ENCODE peak calls at places on chromosomes 4 and X, in five cellular contexts. One of them, this sample, is unnamed. For H3K36me3, the result is how much of the 10 kb centered on the place peaks cover.

GRCh38 chr4:47465008-47465407 is 1.5 kb upstream of the COMMD8 start:
- DNase-seq in trophoblast cell: no peak
- DNase-seq in mesenchymal stem cell: no peak
- DNase-seq in IMR-90: no peak
- DNase-seq in H1: no peak
- DNase-seq in this sample: no peak

GRCh38 chr4:86957214-86957613 is 22.4 kb downstream of the AFF1 start:
- DNase-seq in mesenchymal stem cell: peak
- DNase-seq in H1: no peak
- DNase-seq in trophoblast cell: peak
- DNase-seq in IMR-90: peak
- DNase-seq in this sample: no peak

GRCh38 chr4:42371306-42372063 is 25.8 kb upstream of the SHISA3 start:
- DNase-seq in mesenchymal stem cell: peak
- DNase-seq in trophoblast cell: peak
- DNase-seq in H1: no peak
- DNase-seq in IMR-90: peak
- DNase-seq in this sample: no peak

GRCh38 chrX:30875957-30876356 is 13.1 kb downstream of the TAB3 start:
- DNase-seq in IMR-90: peak
- DNase-seq in H1: no peak
- DNase-seq in trophoblast cell: peak
- DNase-seq in mesenchymal stem cell: peak
- DNase-seq in this sample: no peak

GRCh38 chr4:153464068-153464467 is 2.1 kb upstream of the TMEM131L start:
- DNase-seq in H1: no peak
- DNase-seq in trophoblast cell: no peak
- DNase-seq in IMR-90: peak
- DNase-seq in mesenchymal stem cell: peak
- DNase-seq in this sample: no peak

GRCh38 chr4:98663226-98664006 is 5.0 kb upstream of the TSPAN5 start:
- DNase-seq in trophoblast cell: no peak
- DNase-seq in IMR-90: no peak
- DNase-seq in mesenchymal stem cell: no peak
- DNase-seq in H1: no peak
- DNase-seq in this sample: no peak

GRCh38 chrX:37755073-37755472 is 24.8 kb upstream of the CYBB start:
- DNase-seq in H1: no peak
- DNase-seq in trophoblast cell: no peak
- DNase-seq in IMR-90: no peak
- DNase-seq in mesenchymal stem cell: no peak
- DNase-seq in this sample: no peak

GRCh38 chrX:72554448-72555140 is 18.0 kb downstream of the HDAC8 start:
- DNase-seq in IMR-90: no peak
- DNase-seq in mesenchymal stem cell: peak
- DNase-seq in trophoblast cell: no peak
- DNase-seq in H1: peak
- DNase-seq in this sample: peak

GRCh38 chr4:143253156-143253555 is 68.4 kb downstream of the USP38 start:
- DNase-seq in H1: no peak
- DNase-seq in mesenchymal stem cell: no peak
- DNase-seq in trophoblast cell: no peak
- DNase-seq in IMR-90: no peak
- DNase-seq in this sample: no peak

GRCh38 chrX:17072726-17073125 is 126.3 kb downstream of the REPS2 start:
- DNase-seq in H1: no peak
- DNase-seq in IMR-90: no peak
- DNase-seq in trophoblast cell: no peak
- DNase-seq in mesenchymal stem cell: no peak
- DNase-seq in this sample: no peak

GRCh38 chr4:24032371-24032989 is 142.6 kb upstream of the PPARGC1A start:
- DNase-seq in IMR-90: peak
- DNase-seq in H1: no peak
- DNase-seq in mesenchymal stem cell: peak
- DNase-seq in trophoblast cell: no peak
- DNase-seq in this sample: no peak

GRCh38 chrX:107825698-107826285 is at the start of gene MID2:
- DNase-seq in mesenchymal stem cell: peak
- DNase-seq in trophoblast cell: peak
- DNase-seq in H1: no peak
- DNase-seq in IMR-90: no peak
- DNase-seq in this sample: peak

GRCh38 chr4:97370581-97370980 is 772.7 kb downstream of the STPG2 start:
- DNase-seq in trophoblast cell: no peak
- DNase-seq in IMR-90: no peak
- DNase-seq in H1: no peak
- DNase-seq in mesenchymal stem cell: no peak
- DNase-seq in this sample: no peak

DNA sequence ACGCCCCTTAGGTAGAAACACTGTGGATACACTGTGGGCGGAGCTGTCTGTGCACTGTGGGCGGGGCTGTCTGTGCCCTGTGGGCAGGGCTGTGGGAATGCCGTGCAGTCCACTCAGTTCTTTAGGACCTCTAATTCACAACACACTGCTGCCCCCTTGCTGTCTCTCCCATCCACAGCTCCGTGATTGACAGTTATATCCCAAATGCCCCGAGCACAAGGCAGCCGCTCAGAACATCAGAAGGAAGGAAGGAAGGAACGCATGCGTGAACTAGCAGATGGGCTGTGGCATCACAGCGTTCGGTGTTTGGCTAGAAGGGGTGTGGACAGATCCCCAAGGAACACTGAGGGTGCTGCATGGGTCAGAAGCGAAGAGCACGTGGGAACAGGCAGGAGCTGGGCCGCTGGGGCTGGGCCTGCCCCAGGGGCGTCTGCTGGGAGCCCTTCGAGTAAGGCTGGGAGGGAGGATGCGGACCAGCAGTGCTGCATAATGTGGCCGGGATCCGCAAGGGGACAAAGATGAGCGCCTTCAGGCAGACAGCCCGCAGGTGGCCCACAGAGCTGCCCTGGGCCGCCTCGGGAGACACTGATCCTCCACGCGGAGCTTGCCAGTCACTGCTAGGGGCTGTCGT is 29.8 kb downstream of the ACOX3 start:
- DNase-seq in IMR-90: peak
- DNase-seq in mesenchymal stem cell: peak
- DNase-seq in H1: peak
- DNase-seq in trophoblast cell: peak
- DNase-seq in this sample: peak
- H3K36me3 ChIP-seq in IMR-90: under half
- H3K36me3 ChIP-seq in mesenchymal stem cell: half or more
- H3K36me3 ChIP-seq in H1: under half
- H3K36me3 ChIP-seq in trophoblast cell: under half
- H3K36me3 ChIP-seq in this sample: under half

DNA sequence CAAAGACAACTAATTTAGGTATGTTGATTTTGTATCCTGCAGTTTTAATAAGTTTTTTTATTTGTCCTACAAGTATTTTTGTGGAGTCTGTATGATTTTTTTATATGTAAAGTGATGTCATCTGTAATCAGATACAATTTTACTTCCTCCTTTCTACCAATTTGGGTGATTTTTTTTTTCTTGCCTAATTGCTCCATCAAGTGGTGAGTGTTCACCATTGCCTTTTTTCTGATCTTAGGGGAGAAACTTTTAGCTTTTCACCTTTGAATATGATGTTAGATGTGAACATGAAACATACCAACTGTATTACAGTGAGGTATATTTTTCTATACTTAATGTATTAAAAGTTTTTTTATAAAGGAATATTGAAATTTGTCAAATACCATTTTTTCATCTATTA is 362.3 kb downstream of the PABPC4L start:
- DNase-seq in H1: no peak
- DNase-seq in mesenchymal stem cell: no peak
- DNase-seq in IMR-90: peak
- DNase-seq in trophoblast cell: no peak
- DNase-seq in this sample: no peak
- H3K23ac ChIP-seq in H1: no peak
- H3K23ac ChIP-seq in mesenchymal stem cell: no peak
- H3K23ac ChIP-seq in IMR-90: no peak
- H3K23ac ChIP-seq in trophoblast cell: no peak
- H3K23ac ChIP-seq in this sample: no peak

DNA sequence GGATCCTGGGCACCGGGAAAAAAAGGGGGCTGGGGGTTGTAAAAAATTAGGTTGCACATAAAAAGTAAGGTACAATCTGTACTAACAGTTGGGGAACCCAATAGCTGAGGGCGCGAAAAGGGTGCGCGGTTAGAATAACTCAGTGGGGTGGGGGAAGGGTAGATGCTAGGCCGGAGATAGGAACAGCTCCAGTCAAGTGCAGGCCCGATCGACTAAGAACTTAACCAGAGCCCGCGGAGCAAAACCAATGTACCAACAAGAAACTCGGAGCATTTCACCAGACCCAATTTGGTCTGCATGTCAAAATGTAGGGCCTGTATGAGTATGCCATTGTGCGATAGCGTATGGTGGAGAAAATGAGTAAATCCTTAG is 1.3 kb downstream of the HNRNPD start:
- DNase-seq in H1: no peak
- DNase-seq in IMR-90: peak
- DNase-seq in mesenchymal stem cell: peak
- DNase-seq in trophoblast cell: no peak
- DNase-seq in this sample: no peak
- H2AK5ac ChIP-seq in H1: no peak
- H2AK5ac ChIP-seq in IMR-90: no peak
- H2AK5ac ChIP-seq in mesenchymal stem cell: no peak
- H2AK5ac ChIP-seq in trophoblast cell: no peak
- H2AK5ac ChIP-seq in this sample: no peak

DNA sequence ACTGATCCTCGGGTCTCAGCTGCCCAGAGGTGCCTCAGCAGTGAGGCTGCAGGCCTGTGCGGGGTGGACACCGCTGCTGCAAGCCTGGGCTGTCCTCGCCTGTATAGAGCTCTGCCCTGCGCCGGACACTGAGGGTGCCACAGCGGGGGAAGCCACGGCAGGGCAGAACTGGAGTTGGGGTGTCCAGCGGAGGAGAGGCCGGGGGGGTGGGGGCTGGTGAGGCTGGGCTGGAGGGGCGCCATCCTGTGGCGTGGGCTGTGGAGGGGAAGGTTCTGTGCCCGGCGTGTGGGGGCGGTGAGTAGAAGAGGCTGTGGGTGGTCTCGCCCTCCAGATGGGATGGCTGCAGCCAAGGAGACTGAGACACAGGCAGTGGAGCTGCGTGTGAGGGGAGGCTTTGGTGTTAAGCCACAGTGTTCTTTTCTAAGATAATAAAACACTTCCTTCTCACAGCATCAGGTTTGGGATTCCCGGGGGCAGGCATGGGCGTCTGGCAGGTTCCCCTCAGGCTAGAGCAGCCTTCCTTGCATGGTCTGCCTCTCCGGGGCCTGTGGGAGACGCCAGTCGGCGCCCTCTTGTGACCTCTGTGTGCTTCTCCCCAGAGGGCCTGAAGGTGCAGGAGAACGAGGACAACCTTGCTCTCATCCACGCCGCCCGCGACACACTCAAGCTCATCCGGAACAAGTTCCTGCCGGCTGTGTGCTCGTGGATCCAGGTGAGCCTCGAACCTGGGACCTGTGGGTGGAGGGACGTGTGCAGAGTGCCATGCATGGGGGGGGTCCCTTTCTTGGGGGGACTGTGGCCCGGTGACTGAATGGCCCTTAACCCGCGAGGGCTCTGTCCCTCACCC is 7.4 kb downstream of the UVSSA start:
- DNase-seq in H1: no peak
- DNase-seq in trophoblast cell: no peak
- DNase-seq in IMR-90: no peak
- DNase-seq in mesenchymal stem cell: no peak
- DNase-seq in this sample: no peak
- H3K36me3 ChIP-seq in H1: under half
- H3K36me3 ChIP-seq in trophoblast cell: half or more
- H3K36me3 ChIP-seq in IMR-90: under half
- H3K36me3 ChIP-seq in mesenchymal stem cell: half or more
- H3K36me3 ChIP-seq in this sample: under half

GRCh38 chrX:25022499-25023325 is 6.9 kb upstream of the ARX start:
- DNase-seq in IMR-90: no peak
- DNase-seq in H1: no peak
- DNase-seq in mesenchymal stem cell: no peak
- DNase-seq in trophoblast cell: no peak
- DNase-seq in this sample: no peak

GRCh38 chrX:25021132-25021498 is 5.3 kb upstream of the ARX start:
- DNase-seq in H1: no peak
- DNase-seq in mesenchymal stem cell: no peak
- DNase-seq in trophoblast cell: no peak
- DNase-seq in IMR-90: no peak
- DNase-seq in this sample: no peak

GRCh38 chrX:25025615-25026014 is 9.8 kb upstream of the ARX start:
- DNase-seq in H1: no peak
- DNase-seq in IMR-90: no peak
- DNase-seq in mesenchymal stem cell: no peak
- DNase-seq in trophoblast cell: no peak
- DNase-seq in this sample: no peak

GRCh38 chrX:25020391-25021131 is 4.8 kb upstream of the ARX start:
- DNase-seq in mesenchymal stem cell: no peak
- DNase-seq in H1: no peak
- DNase-seq in IMR-90: no peak
- DNase-seq in trophoblast cell: no peak
- DNase-seq in this sample: no peak

DNA sequence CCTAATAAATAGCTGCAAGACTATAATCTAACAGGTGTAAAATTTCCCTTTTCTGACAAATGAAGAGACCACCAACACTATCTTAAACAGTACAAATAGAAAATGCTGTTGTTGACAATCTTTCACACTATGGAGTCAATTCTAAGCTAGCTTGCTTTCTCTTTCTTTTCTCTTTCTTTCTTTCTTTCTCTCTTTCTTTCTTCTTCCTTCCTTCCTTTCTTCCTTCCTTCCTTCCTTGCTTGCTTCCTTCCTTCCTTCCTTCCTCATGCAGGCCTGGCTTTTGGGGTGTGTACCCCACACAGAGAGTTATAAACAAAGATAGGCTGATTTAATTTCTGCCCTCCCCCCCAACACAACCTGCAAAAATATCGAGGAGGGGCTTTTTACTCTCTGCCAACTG is 8.1 kb upstream of the ARX start:
- DNase-seq in trophoblast cell: no peak
- DNase-seq in mesenchymal stem cell: no peak
- DNase-seq in IMR-90: no peak
- DNase-seq in H1: no peak
- DNase-seq in this sample: no peak
- H3K23ac ChIP-seq in trophoblast cell: no peak
- H3K23ac ChIP-seq in mesenchymal stem cell: no peak
- H3K23ac ChIP-seq in IMR-90: no peak
- H3K23ac ChIP-seq in H1: no peak
- H3K23ac ChIP-seq in this sample: no peak

GRCh38 chr4:176298664-176299063 is 21.1 kb upstream of the SPCS3 start:
- DNase-seq in mesenchymal stem cell: no peak
- DNase-seq in trophoblast cell: no peak
- DNase-seq in H1: no peak
- DNase-seq in IMR-90: no peak
- DNase-seq in this sample: no peak

GRCh38 chr4:176303938-176304337 is 15.8 kb upstream of the SPCS3 start:
- DNase-seq in IMR-90: no peak
- DNase-seq in H1: no peak
- DNase-seq in trophoblast cell: peak
- DNase-seq in mesenchymal stem cell: no peak
- DNase-seq in this sample: no peak

GRCh38 chr4:176300565-176300964 is 19.2 kb upstream of the SPCS3 start:
- DNase-seq in IMR-90: no peak
- DNase-seq in H1: no peak
- DNase-seq in mesenchymal stem cell: no peak
- DNase-seq in trophoblast cell: no peak
- DNase-seq in this sample: no peak

GRCh38 chr4:176300036-176300435 is 19.7 kb upstream of the SPCS3 start:
- DNase-seq in IMR-90: no peak
- DNase-seq in trophoblast cell: no peak
- DNase-seq in mesenchymal stem cell: no peak
- DNase-seq in H1: no peak
- DNase-seq in this sample: no peak

GRCh38 chr4:176302283-176303275 is 17.2 kb upstream of the SPCS3 start:
- DNase-seq in IMR-90: peak
- DNase-seq in H1: no peak
- DNase-seq in trophoblast cell: peak
- DNase-seq in mesenchymal stem cell: peak
- DNase-seq in this sample: no peak
- H2AK5ac ChIP-seq in IMR-90: peak
- H2AK5ac ChIP-seq in H1: no peak
- H2AK5ac ChIP-seq in trophoblast cell: no peak
- H2AK5ac ChIP-seq in mesenchymal stem cell: peak
- H2AK5ac ChIP-seq in this sample: no peak